ENCODE peak calls at places on chromosome 2, in ten cellular contexts. One of them, this sample, is unnamed.

GRCh38 chr2:121608367-121608766 is 40.9 kb downstream of the CLASP1 start:
- DNase-seq in amygdala: no peak
- DNase-seq in memory B cell: no peak
- DNase-seq in substantia nigra: no peak
- DNase-seq in pons: no peak
- DNase-seq in Right ventricle myocardium superior: no peak
- DNase-seq in stimulated activated CD8-positive, alpha-beta memory T cell treated with anti-CD3 and anti-CD28 coated beads, Interleukin-4, amount 100 ng/mL, for 48 hours: no peak
- DNase-seq in activated T-cell treated with anti-CD3 and anti-CD28 coated beads for 1 hour: no peak
- DNase-seq in fibroblast of pulmonary artery: peak
- DNase-seq in HuH-7: no peak
- DNase-seq in this sample: no peak

GRCh38 chr2:9946076-9946475 is 5.4 kb upstream of the GRHL1 start:
- DNase-seq in substantia nigra: no peak
- DNase-seq in stimulated activated CD8-positive, alpha-beta memory T cell treated with anti-CD3 and anti-CD28 coated beads, Interleukin-4, amount 100 ng/mL, for 48 hours: no peak
- DNase-seq in HuH-7: no peak
- DNase-seq in pons: no peak
- DNase-seq in amygdala: no peak
- DNase-seq in fibroblast of pulmonary artery: no peak
- DNase-seq in memory B cell: no peak
- DNase-seq in activated T-cell treated with anti-CD3 and anti-CD28 coated beads for 1 hour: no peak
- DNase-seq in Right ventricle myocardium superior: no peak
- DNase-seq in this sample: no peak

GRCh38 chr2:100142393-100142792 is at the start of gene AFF3:
- DNase-seq in pons: peak
- DNase-seq in Right ventricle myocardium superior: no peak
- DNase-seq in stimulated activated CD8-positive, alpha-beta memory T cell treated with anti-CD3 and anti-CD28 coated beads, Interleukin-4, amount 100 ng/mL, for 48 hours: peak
- DNase-seq in substantia nigra: no peak
- DNase-seq in activated T-cell treated with anti-CD3 and anti-CD28 coated beads for 1 hour: peak
- DNase-seq in fibroblast of pulmonary artery: no peak
- DNase-seq in HuH-7: no peak
- DNase-seq in amygdala: no peak
- DNase-seq in memory B cell: peak
- DNase-seq in this sample: peak

GRCh38 chr2:232781765-232782164 is 5.4 kb upstream of the KCNJ13 start:
- DNase-seq in memory B cell: no peak
- DNase-seq in stimulated activated CD8-positive, alpha-beta memory T cell treated with anti-CD3 and anti-CD28 coated beads, Interleukin-4, amount 100 ng/mL, for 48 hours: peak
- DNase-seq in HuH-7: peak
- DNase-seq in activated T-cell treated with anti-CD3 and anti-CD28 coated beads for 1 hour: no peak
- DNase-seq in substantia nigra: no peak
- DNase-seq in fibroblast of pulmonary artery: peak
- DNase-seq in amygdala: no peak
- DNase-seq in Right ventricle myocardium superior: no peak
- DNase-seq in pons: no peak
- DNase-seq in this sample: no peak

GRCh38 chr2:98822301-98823164 is 91.6 kb upstream of the MGAT4A start:
- DNase-seq in pons: no peak
- DNase-seq in memory B cell: peak
- DNase-seq in amygdala: no peak
- DNase-seq in fibroblast of pulmonary artery: no peak
- DNase-seq in Right ventricle myocardium superior: peak
- DNase-seq in substantia nigra: peak
- DNase-seq in HuH-7: no peak
- DNase-seq in activated T-cell treated with anti-CD3 and anti-CD28 coated beads for 1 hour: peak
- DNase-seq in stimulated activated CD8-positive, alpha-beta memory T cell treated with anti-CD3 and anti-CD28 coated beads, Interleukin-4, amount 100 ng/mL, for 48 hours: peak
- DNase-seq in this sample: peak

GRCh38 chr2:103887625-103888024 is 966.3 kb upstream of the POU3F3 start:
- DNase-seq in Right ventricle myocardium superior: no peak
- DNase-seq in amygdala: no peak
- DNase-seq in substantia nigra: no peak
- DNase-seq in stimulated activated CD8-positive, alpha-beta memory T cell treated with anti-CD3 and anti-CD28 coated beads, Interleukin-4, amount 100 ng/mL, for 48 hours: no peak
- DNase-seq in activated T-cell treated with anti-CD3 and anti-CD28 coated beads for 1 hour: no peak
- DNase-seq in pons: no peak
- DNase-seq in HuH-7: no peak
- DNase-seq in memory B cell: no peak
- DNase-seq in fibroblast of pulmonary artery: no peak
- DNase-seq in this sample: no peak

GRCh38 chr2:52117299-52117698 is 1085.4 kb upstream of the NRXN1 start:
- DNase-seq in memory B cell: no peak
- DNase-seq in HuH-7: no peak
- DNase-seq in amygdala: no peak
- DNase-seq in stimulated activated CD8-positive, alpha-beta memory T cell treated with anti-CD3 and anti-CD28 coated beads, Interleukin-4, amount 100 ng/mL, for 48 hours: no peak
- DNase-seq in pons: no peak
- DNase-seq in substantia nigra: no peak
- DNase-seq in Right ventricle myocardium superior: no peak
- DNase-seq in activated T-cell treated with anti-CD3 and anti-CD28 coated beads for 1 hour: no peak
- DNase-seq in fibroblast of pulmonary artery: peak
- DNase-seq in this sample: no peak

GRCh38 chr2:145091967-145092366 is 572.0 kb upstream of the ZEB2 start:
- DNase-seq in memory B cell: no peak
- DNase-seq in stimulated activated CD8-positive, alpha-beta memory T cell treated with anti-CD3 and anti-CD28 coated beads, Interleukin-4, amount 100 ng/mL, for 48 hours: no peak
- DNase-seq in activated T-cell treated with anti-CD3 and anti-CD28 coated beads for 1 hour: no peak
- DNase-seq in HuH-7: no peak
- DNase-seq in pons: no peak
- DNase-seq in substantia nigra: no peak
- DNase-seq in fibroblast of pulmonary artery: no peak
- DNase-seq in Right ventricle myocardium superior: no peak
- DNase-seq in amygdala: no peak
- DNase-seq in this sample: no peak

GRCh38 chr2:121092095-121092494 is 192.9 kb downstream of the TFCP2L1 start:
- DNase-seq in amygdala: no peak
- DNase-seq in pons: no peak
- DNase-seq in fibroblast of pulmonary artery: no peak
- DNase-seq in Right ventricle myocardium superior: no peak
- DNase-seq in memory B cell: no peak
- DNase-seq in activated T-cell treated with anti-CD3 and anti-CD28 coated beads for 1 hour: no peak
- DNase-seq in HuH-7: no peak
- DNase-seq in substantia nigra: no peak
- DNase-seq in stimulated activated CD8-positive, alpha-beta memory T cell treated with anti-CD3 and anti-CD28 coated beads, Interleukin-4, amount 100 ng/mL, for 48 hours: no peak
- DNase-seq in this sample: no peak

GRCh38 chr2:54638103-54638502 is 85.4 kb upstream of the EML6 start:
- DNase-seq in substantia nigra: no peak
- DNase-seq in activated T-cell treated with anti-CD3 and anti-CD28 coated beads for 1 hour: no peak
- DNase-seq in fibroblast of pulmonary artery: no peak
- DNase-seq in Right ventricle myocardium superior: no peak
- DNase-seq in amygdala: no peak
- DNase-seq in memory B cell: no peak
- DNase-seq in HuH-7: no peak
- DNase-seq in stimulated activated CD8-positive, alpha-beta memory T cell treated with anti-CD3 and anti-CD28 coated beads, Interleukin-4, amount 100 ng/mL, for 48 hours: no peak
- DNase-seq in pons: no peak
- DNase-seq in this sample: no peak

This sample was measured in naive thymus-derived CD4-positive, alpha-beta T cell.